ENCODE peak calls at places on chromosomes 12 and 14, in six cellular contexts. R is HepG2, I is K562, A is GM12878, U is H1, J is GM12891. L is an unnamed sample.

GRCh38 chr12:118467576-118467975 is 91.2 kb downstream of the SUDS3 start:
- DNase-seq in R (no peak), I (no peak), A (no peak), U (no peak), J (no peak), L (no peak)

GRCh38 chr12:71900091-71900490 is 38.6 kb upstream of the TPH2 start:
- DNase-seq in R (peak), I (no peak), A (no peak), U (no peak), J (no peak), L (no peak)

GRCh38 chr12:119835068-119835467 is 42.1 kb downstream of the CIT start:
- DNase-seq in R (no peak), I (no peak), A (no peak), U (no peak), J (no peak), L (no peak)

GRCh38 chr14:73714656-73715081 is 485 bp upstream of the PNMA1 start:
- DNase-seq in R (no peak), I (no peak), A (no peak), U (no peak), J (no peak), L (no peak)

GRCh38 chr12:105262461-105263184 is 26.6 kb upstream of the APPL2 start:
- DNase-seq in R (no peak), I (no peak), A (no peak), U (no peak), J (no peak), L (no peak)

GRCh38 chr14:101823511-101824120 is 62.1 kb downstream of the PPP2R5C start:
- DNase-seq in R (no peak), I (no peak), A (peak), U (no peak), J (no peak), L (no peak)

GRCh38 chr12:113470871-113471618 is 626 bp downstream of the LHX5 start:
- DNase-seq in R (no peak), I (no peak), A (no peak), U (no peak), J (peak), L (no peak)

GRCh38 chr12:2248901-2249381 is 196.2 kb downstream of the CACNA1C start:
- DNase-seq in R (no peak), I (no peak), A (peak), U (no peak), J (peak), L (peak)

GRCh38 chr12:79508622-79509021 is 182.1 kb downstream of the PAWR start:
- DNase-seq in R (no peak), I (no peak), A (no peak), U (no peak), J (no peak), L (no peak)

GRCh38 chr12:71107976-71108749 is 49.6 kb downstream of the TSPAN8 start:
- DNase-seq in R (no peak), I (no peak), A (no peak), U (no peak), J (no peak), L (no peak)

GRCh38 chr12:51351913-51352532 is 5.5 kb upstream of the CELA1 start:
- DNase-seq in R (peak), I (peak), A (no peak), U (peak), J (no peak), L (no peak)

GRCh38 chr12:45863332-45863731 is 127.0 kb downstream of the SCAF11 start:
- DNase-seq in R (no peak), I (no peak), A (no peak), U (no peak), J (no peak), L (no peak)

GRCh38 chr14:24367506-24368214 is at the start of gene NFATC4:
- DNase-seq in R (peak), I (peak), A (no peak), U (no peak), J (peak), L (no peak)

GRCh38 chr12:97082029-97082428 is 175.0 kb downstream of the NEDD1 start:
- DNase-seq in R (no peak), I (no peak), A (no peak), U (no peak), J (no peak), L (no peak)
- TF ChIP-seq TAF1 in R (no peak), I (no peak), A (no peak), U (no peak), J (no peak), L (no peak)

DNA sequence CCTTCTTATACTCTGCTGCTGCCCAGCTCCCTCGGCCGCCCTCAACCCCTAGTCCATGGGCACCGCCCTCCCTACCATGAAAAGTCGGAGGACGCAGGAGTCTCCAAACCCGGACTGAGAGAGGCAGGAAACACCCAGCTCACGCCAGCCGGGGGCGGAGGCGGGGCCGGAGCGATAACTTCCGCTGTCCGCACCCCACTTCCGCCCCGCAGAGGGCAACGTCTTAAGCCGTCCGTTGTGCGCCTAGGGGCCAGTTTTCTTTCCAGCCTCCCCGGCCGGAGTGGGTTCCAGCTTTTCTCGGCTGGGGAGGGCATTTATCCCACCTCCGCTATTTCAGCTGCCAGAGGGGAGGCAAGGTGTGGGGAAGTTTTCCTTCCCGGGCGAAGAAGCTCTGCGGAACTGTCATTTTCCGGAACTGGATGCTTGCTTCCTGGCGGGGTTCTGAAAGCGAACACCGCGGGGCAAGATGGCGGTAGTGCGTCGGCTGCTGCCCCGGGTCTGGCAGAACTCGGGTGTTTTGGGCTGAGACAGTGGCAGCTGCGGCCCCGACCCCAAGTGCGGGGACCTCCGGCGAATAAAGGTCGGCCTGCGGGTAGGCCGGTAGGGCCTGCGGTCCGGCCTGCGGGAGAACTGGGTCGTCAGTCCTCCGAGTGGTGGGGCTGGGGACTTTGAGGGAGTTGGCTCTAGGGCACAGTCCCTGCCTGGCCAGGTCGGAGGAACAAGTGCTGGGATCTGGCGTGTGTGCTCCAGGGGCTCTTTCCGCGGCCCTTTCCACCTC is at the start of the genes KCTD10 and UBE3B:
- DNase-seq in R (peak), I (peak), A (peak), U (no peak), J (peak), L (peak)
- TF ChIP-seq POLR2A in R (peak), I (peak), A (peak), U (peak), J (peak), L (peak)

DNA sequence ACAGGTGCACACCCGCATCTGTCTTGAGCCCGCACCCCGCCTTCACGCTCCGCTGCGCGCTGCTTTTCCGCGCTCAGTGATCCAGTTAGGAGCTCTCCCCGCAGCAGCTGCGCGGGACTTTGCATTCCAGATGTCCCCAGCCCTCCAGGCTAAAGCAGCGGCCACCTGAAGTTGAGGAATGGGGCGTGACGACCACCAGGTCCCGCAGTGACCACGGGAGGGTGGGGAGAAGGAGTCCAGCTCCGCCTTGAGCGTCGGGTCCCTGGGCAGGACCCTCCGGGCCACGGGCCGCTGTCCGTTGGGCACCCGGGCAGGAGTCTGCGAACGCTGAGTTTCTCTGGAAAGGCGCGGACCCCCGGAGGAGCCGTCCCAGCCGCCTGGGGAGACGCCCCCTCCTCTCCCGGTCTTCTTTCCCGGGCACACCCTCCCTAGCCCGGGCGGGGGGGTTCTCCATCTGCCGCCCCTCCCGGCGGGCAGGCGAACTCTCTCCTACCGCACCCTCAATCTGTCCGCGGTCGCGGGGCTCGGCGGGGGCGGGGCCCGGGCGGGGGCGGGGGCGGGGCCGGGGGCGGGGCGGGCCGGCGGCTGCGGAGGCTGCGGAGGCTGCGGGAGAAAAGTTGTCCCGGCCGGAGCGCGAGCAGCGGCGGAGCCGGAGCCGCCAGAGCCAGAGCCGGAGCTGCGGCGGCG is at the start of gene TMEM132C:
- DNase-seq in R (no peak), I (peak), A (no peak), U (no peak), J (no peak), L (peak)
- TF ChIP-seq POLR2AphosphoS5 in R (no peak), I (no peak), A (no peak), U (no peak), J (no peak), L (no peak)

GRCh38 chr14:67964391-67964812 is 144.8 kb downstream of the RAD51B start:
- DNase-seq in R (no peak), I (no peak), A (no peak), U (no peak), J (no peak), L (no peak)
- TF ChIP-seq TAF1 in R (no peak), I (no peak), A (no peak), U (no peak), J (no peak), L (no peak)

DNA sequence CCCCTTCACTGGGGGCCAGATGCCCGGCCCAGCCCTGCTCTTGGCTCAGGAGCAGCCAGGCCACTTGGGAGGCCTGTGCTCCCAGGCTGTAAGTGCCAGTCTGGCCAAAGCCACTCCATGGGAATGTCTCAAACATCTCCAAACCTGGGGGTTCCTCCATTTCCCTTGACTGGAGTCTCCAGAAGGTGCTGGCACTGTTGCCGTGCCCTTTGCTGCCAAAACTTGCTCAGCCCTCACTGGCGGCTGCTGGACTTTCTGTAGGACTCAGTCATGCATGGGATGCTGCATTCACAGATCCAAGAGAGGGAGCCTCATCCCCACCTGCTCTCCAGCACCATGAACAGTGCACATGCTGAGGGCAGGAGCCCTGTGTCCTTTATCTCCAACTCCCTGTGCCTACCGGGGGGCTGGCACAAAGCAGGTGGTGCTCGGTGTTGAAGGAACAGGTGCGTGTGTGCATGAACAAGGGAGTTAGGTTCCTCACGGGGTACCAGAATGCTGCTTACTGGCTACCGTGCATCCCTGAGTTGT is 9.6 kb upstream of the OTUB2 start:
- DNase-seq in R (no peak), I (no peak), A (no peak), U (no peak), J (no peak), L (no peak)
- TF ChIP-seq POLR2A in R (no peak), I (no peak), A (no peak), U (no peak), J (no peak), L (no peak)

DNA sequence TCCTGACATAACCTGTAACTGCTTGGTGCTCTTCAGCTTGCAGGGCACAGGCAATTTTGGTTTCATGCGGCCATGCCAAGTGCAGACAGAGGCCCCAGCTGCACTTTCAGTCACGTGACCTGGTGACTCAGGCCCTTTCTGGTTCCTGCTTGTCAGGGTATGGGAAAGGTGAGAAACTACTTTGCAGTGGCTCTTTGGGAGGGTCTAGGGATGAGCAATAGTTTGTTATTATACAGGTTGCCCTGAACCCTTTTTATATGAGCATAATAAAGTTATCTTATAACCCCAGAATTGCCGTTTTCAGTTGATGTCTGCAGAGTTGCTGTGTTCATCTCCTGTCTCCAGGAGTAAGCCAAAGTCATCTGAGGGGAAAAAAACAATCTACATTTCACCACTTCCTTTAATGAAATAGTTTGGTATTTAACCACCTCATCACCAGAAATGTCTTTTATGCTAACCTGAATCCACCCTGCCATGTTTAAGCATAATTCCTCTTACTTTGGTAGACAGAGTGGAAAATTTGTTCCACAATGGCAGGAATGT is 30.9 kb upstream of the EMP1 start:
- DNase-seq in R (no peak), I (no peak), A (no peak), U (no peak), J (no peak), L (no peak)
- TF ChIP-seq POLR2AphosphoS5 in R (no peak), I (no peak), A (no peak), U (no peak), J (no peak), L (no peak)

DNA sequence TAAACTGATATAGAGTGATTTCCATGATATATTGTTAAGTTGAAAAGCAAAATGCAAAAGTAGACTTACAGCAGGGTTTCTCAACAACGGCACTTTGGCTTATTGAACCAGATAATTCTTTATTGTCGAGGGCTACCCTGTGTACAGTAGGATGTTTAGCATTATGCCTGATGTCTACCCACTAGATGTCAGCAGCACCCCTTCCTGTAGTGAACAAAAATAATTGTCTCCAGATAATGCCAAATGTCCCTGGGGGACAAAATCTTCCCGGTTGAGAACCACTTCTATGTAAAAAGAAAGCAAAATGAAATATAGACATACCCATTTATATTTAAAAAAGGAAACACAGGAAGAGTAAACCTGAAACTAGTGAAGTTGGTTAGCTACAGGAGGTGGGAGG is 32.4 kb downstream of the ABCD2 start:
- DNase-seq in R (no peak), I (no peak), A (no peak), U (no peak), J (no peak), L (no peak)
- TF ChIP-seq TAF1 in R (no peak), I (no peak), A (no peak), U (no peak), J (no peak), L (no peak)

DNA sequence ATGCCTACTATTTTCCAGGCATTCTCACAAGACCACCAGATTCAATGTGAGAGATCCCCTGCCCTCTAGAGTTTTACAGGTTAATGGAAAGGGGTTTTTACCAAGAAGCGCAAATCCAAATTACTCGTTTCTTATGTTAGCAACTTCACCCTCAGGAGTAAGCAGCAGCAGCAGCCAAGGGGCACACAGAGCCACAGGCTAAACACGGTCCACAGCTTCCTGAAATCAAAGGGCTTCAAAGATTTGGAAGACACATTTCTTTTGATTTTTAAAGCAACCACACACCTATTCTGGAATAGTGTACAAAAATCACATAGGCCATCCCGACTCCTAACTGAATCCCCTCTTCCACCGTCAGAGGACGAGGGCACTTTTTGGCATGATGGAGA is 106.9 kb downstream of the ARF6 start:
- DNase-seq in R (no peak), I (no peak), A (no peak), U (no peak), J (no peak), L (no peak)
- TF ChIP-seq POLR2A in R (no peak), I (no peak), A (no peak), U (no peak), J (no peak), L (no peak)